ENCODE peak calls at places on chromosomes 12 and 14, in eight cellular contexts. B, I, R, Y, Q, S, W and V are unnamed samples.

GRCh38 chr14:104465482-104466390 is 113.8 kb upstream of the C14orf180 start:
- DNase-seq in Y (no peak), R (no peak), W (no peak), S (no peak), Q (no peak), I (no peak), B (no peak), V (no peak)

GRCh38 chr14:31170411-31170810 is 37.2 kb downstream of the HECTD1 start:
- DNase-seq in S (no peak), W (peak; percentile 58), I (no peak), Y (no peak), B (no peak), Q (no peak), R (no peak), V (no peak)

GRCh38 chr14:68950111-68950510 is 29.0 kb downstream of the ACTN1 start:
- DNase-seq in B (no peak), Y (no peak), R (peak; percentile 64), S (peak; percentile 62), W (peak; percentile 44), I (peak; percentile 59), Q (no peak), V (no peak)

GRCh38 chr14:104371031-104371430 is 208.5 kb upstream of the C14orf180 start:
- DNase-seq in B (no peak), I (no peak), Y (no peak), R (no peak), S (no peak), W (no peak), Q (no peak), V (peak; percentile 34)

GRCh38 chr14:56975521-56975920 is 165.2 kb upstream of the OTX2 start:
- DNase-seq in B (no peak), W (no peak), S (no peak), I (no peak), Q (no peak), Y (no peak), R (no peak), V (no peak)

GRCh38 chr14:95195031-95195430 is 37.7 kb upstream of the DICER1 start:
- DNase-seq in W (no peak), B (no peak), I (no peak), Y (no peak), S (no peak), Q (no peak), R (no peak), V (no peak)

GRCh38 chr14:54839681-54840080 is 62.9 kb downstream of the GCH1 start:
- DNase-seq in Y (no peak), R (peak; percentile 71), B (no peak), I (peak; percentile 85), S (peak; percentile 72), W (no peak), Q (no peak), V (no peak)

GRCh38 chr12:88924162-88924561 is 343.9 kb upstream of the KITLG start:
- DNase-seq in I (no peak), Y (no peak), R (no peak), Q (no peak), B (no peak), W (no peak), S (no peak), V (no peak)

GRCh38 chr12:117685115-117685926 is 283.5 kb downstream of the KSR2 start:
- DNase-seq in Y (no peak), B (no peak), I (peak; percentile 4), R (no peak), Q (peak; percentile 97), W (no peak), S (no peak), V (no peak)

DNA sequence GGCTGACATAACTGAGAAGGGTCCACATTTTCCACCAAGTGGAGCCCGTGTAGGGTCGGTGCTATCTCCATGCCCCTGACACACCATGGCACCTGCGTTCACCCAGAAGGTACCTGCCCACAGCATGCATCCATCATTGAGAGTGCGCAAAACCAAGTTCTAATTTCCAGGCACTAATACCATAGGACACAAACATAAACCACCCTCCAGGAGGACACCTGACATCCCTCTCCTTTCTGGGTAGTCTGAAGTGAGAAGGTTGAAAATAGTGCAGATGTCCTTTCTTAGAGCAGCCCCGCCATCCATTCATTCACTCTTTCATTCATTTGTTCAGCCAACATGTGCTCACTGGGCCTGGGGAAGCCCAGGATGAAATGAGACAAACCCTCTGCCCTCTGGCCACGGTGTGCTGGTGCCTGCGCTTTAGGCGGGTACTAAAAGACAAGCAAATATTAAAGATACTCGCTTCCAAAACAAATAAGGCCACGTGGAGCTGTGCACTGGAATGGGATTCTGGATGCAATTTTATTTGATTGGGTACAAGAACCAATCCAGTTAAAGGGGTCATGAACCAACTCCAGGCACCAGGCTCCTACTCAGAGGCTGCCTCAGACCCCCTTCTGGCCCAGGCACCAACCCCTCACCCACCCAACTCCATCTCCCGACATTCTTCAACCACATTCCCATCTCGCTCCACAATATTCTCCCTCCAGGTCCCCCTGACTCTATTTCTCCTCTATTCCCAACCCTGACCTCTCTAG is 1.2 kb downstream of the TTC7B start:
- DNase-seq in Y (no peak), R (no peak), I (no peak), W (no peak), S (no peak), Q (no peak), B (no peak), V (no peak)
- H3K4me3 ChIP-seq in Y (peak overlapping the region; percentile 77), R (peak overlapping the region; percentile 59), I (peak overlapping the region; percentile 81), W (peak overlapping the region; percentile 100), S (peak overlapping the region; percentile 70), Q (peak overlapping the region; percentile 94), B (peak overlapping the region; percentile 76), V (peak overlapping the region; percentile 60)

DNA sequence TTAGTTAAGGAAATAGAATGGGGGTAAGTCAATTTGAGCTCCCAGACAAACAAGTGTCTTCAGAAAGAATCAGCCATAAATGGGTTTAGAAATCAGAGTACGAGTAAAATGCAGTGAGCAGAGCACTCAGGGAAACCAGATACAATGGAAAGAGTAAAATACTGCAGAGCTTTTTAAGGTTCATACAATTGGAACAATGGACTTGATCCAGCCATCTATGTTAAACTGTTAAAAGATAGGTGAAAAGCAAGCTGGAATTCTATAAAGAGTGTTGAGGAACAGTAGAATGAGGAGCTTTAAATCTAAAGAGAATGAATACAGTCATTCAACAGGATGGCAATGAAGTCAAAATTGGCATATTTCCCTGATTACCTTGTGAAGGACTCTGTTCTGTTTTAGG is 23.8 kb upstream of the PCNX4 start:
- DNase-seq in Y (no peak), Q (no peak), I (no peak), R (no peak), B (no peak), S (no peak), W (no peak), V (no peak)
- TF ChIP-seq CTCF in Y (no peak), Q (no peak), I (no peak), R (no peak), B (no peak), S (no peak), W (no peak), V (no peak)

GRCh38 chr12:46368684-46369083 is 3.9 kb downstream of the SLC38A2 start:
- DNase-seq in I (peak; percentile 40), W (no peak), R (peak; percentile 38), Q (no peak), S (peak; percentile 26), Y (no peak), B (no peak), V (no peak)
- H3K4me3 ChIP-seq in I (peak overlapping the region; percentile 99), W (peak overlapping the region; percentile 82), R (peak overlapping the region; percentile 85), Q (peak overlapping the region; percentile 98), S (peak overlapping the region; percentile 69), Y (peak overlapping the region; percentile 94), B (peak overlapping the region; percentile 11), V (peak overlapping the region; percentile 90)

GRCh38 chr12:100141666-100141997 is 1.0 kb downstream of the BLTP3B start:
- DNase-seq in I (peak; percentile 87), W (peak; percentile 92), S (peak; percentile 92), R (peak; percentile 82), B (peak; percentile 76), Y (no peak), Q (peak; percentile 77), V (no peak)
- TF ChIP-seq CTCF in I (no peak), W (no peak), S (no peak), R (no peak), B (no peak), Y (no peak), Q (no peak), V (no peak)

GRCh38 chr14:72665259-72665658 is 228.6 kb downstream of the DPF3 start:
- DNase-seq in I (peak; percentile 84), S (peak; percentile 97), B (peak; percentile 76), Q (peak; percentile 97), R (peak; percentile 86), Y (no peak), W (peak; percentile 100), V (no peak)

GRCh38 chr14:72662213-72662612 is 231.7 kb downstream of the DPF3 start:
- DNase-seq in Q (no peak), I (no peak), R (no peak), Y (no peak), B (no peak), W (no peak), S (no peak), V (no peak)

GRCh38 chr14:72664651-72665050 is 229.2 kb downstream of the DPF3 start:
- DNase-seq in B (no peak), W (no peak), S (peak; percentile 37), Q (peak; percentile 62), R (no peak), Y (no peak), I (no peak), V (no peak)

GRCh38 chr14:72663076-72663487 is 230.8 kb downstream of the DPF3 start:
- DNase-seq in Y (no peak), R (no peak), S (no peak), I (no peak), W (peak; percentile 41), B (no peak), Q (no peak), V (no peak)

GRCh38 chr14:72663956-72664650 is 229.8 kb downstream of the DPF3 start:
- DNase-seq in Y (no peak), R (peak; percentile 33), W (no peak), Q (peak; percentile 77), I (peak; percentile 29), B (no peak), S (peak; percentile 55), V (no peak)
- H3K4me3 ChIP-seq in Y (no peak overlapping the region), R (no peak overlapping the region), W (no peak overlapping the region), Q (no peak overlapping the region), I (no peak overlapping the region), B (no peak overlapping the region), S (no peak overlapping the region), V (no peak overlapping the region)